ENCODE peak calls at places on chromosomes 11 and 22, in seven cellular contexts. P is stromal cell of bone marrow; A is GM12865; D is Karpas-422; Z is H9; M is CD8-positive, alpha-beta T cell; J is sigmoid colon. W is an unnamed sample.

GRCh38 chr22:46865052-46865434 is 102.6 kb downstream of the TBC1D22A start:
- DNase-seq in P (no peak), A (no peak), D (no peak), Z (no peak), M (no peak), J (no peak), W (no peak)

GRCh38 chr11:28514391-28514790 is 406.2 kb downstream of the METTL15 start:
- DNase-seq in P (no peak), A (no peak), D (no peak), Z (no peak), M (no peak), J (no peak), W (no peak)

GRCh38 chr11:110367571-110367970 is 62.2 kb upstream of the FDX1 start:
- DNase-seq in P (no peak), A (no peak), D (peak), Z (no peak), M (no peak), J (no peak), W (no peak)

GRCh38 chr11:70672991-70673670 is 274.8 kb downstream of the CTTN start:
- DNase-seq in P (no peak), A (no peak), D (no peak), Z (no peak), M (no peak), J (no peak), W (no peak)

GRCh38 chr11:83493918-83494317 is 207.8 kb upstream of the CCDC90B start:
- DNase-seq in P (no peak), A (no peak), D (no peak), Z (no peak), M (no peak), J (no peak), W (no peak)

GRCh38 chr11:64844330-64845124 is at the start of gene CDC42BPG:
- DNase-seq in P (peak), A (peak), D (peak), Z (peak), M (peak), J (no peak), W (no peak)

GRCh38 chr22:20656902-20657836 is 116.7 kb upstream of the SERPIND1 start:
- DNase-seq in P (no peak), A (no peak), D (peak), Z (peak), M (no peak), J (peak), W (no peak)

GRCh38 chr11:15288801-15289342 is 174.1 kb downstream of the INSC start:
- DNase-seq in P (no peak), A (no peak), D (no peak), Z (no peak), M (no peak), J (no peak), W (no peak)

GRCh38 chr11:134266841-134267251 is 9.3 kb upstream of the GLB1L3 start:
- DNase-seq in P (peak), A (no peak), D (no peak), Z (no peak), M (no peak), J (no peak), W (no peak)

GRCh38 chr22:49049691-49050090 is 778.0 kb downstream of the BRD1 start:
- DNase-seq in P (no peak), A (no peak), D (no peak), Z (no peak), M (no peak), J (no peak), W (no peak)

GRCh38 chr11:72534859-72535547 is 100.7 kb upstream of the CLPB start:
- DNase-seq in P (no peak), A (no peak), D (no peak), Z (peak), M (no peak), J (no peak), W (no peak)

GRCh38 chr11:27701262-27702105 is 1.2 kb upstream of the BDNF start:
- DNase-seq in P (peak), A (peak), D (peak), Z (no peak), M (no peak), J (no peak), W (no peak)

GRCh38 chr22:23399367-23400285 is 180.5 kb downstream of the IGLL1 start:
- DNase-seq in P (no peak), A (no peak), D (no peak), Z (no peak), M (no peak), J (peak), W (no peak)

GRCh38 chr22:44023404-44024287 is 456 bp upstream of the PARVB start:
- DNase-seq in P (no peak), A (peak), D (peak), Z (peak), M (no peak), J (no peak), W (no peak)

GRCh38 chr11:88680806-88681205 is 343.3 kb upstream of the CTSC start:
- DNase-seq in P (no peak), A (no peak), D (no peak), Z (no peak), M (no peak), J (no peak), W (no peak)

GRCh38 chr11:2511421-2512369 is 66.9 kb downstream of the KCNQ1 start:
- DNase-seq in P (no peak), A (no peak), D (no peak), Z (no peak), M (no peak), J (peak), W (peak)

W was measured in omental fat pad.